ENCODE peak calls at places on chromosomes 12 and 14, in eight cellular contexts. T is brain microvascular endothelial cell; M is cardiac septum; K is D341Med; B is activated CD4-positive, alpha-beta T cell treated with anti-CD3 and anti-CD28 coated beads, Interleukin-2, amount 10 ng/mL, durations not matched to agents 24 days and 14 days; H is HFF-Myc; I is nephron progenitor cell; S is stimulated activated CD4-positive, alpha-beta T cell treated with anti-CD3 and anti-CD28 coated beads, Interleukin-2, amount 100 ng/mL, for 48 hours. J is an unnamed sample.
A peak's percentile ranks its signal among the peaks of the same experiment; 100 is the strongest.

GRCh38 chr14:23147676-23148075 is 28.6 kb upstream of the CEBPE start:
- DNase-seq in I (no peak), B (no peak), M (no peak), S (no peak), H (no peak), T (no peak), K (no peak), J (no peak)

GRCh38 chr14:52790011-52790755 is 1.2 kb downstream of the GNPNAT1 start:
- DNase-seq in H (no peak), M (no peak), S (no peak), B (no peak), T (no peak), I (no peak), K (no peak), J (no peak)

GRCh38 chr12:68823711-68824110 is 15.7 kb downstream of the MDM2 start:
- DNase-seq in S (no peak), B (peak; percentile 45), M (no peak), T (peak; percentile 82), I (no peak), K (no peak), H (no peak), J (no peak)

GRCh38 chr12:93229494-93230310 is 148.0 kb upstream of the NUDT4 start:
- DNase-seq in B (no peak), S (no peak), K (no peak), H (peak; percentile 41), M (no peak), T (peak; percentile 90), I (no peak), J (no peak)

GRCh38 chr12:64665506-64665905 is 55.2 kb downstream of the RASSF3 start:
- DNase-seq in M (peak; percentile 46), B (peak; percentile 83), T (no peak), K (no peak), I (no peak), H (no peak), S (no peak), J (no peak)

GRCh38 chr14:81400202-81400678 is at the start of gene STON2:
- DNase-seq in T (peak; percentile 9), M (no peak), K (no peak), H (no peak), B (peak; percentile 60), S (no peak), I (no peak), J (no peak)

GRCh38 chr12:24615967-24616411 is 332.9 kb downstream of the BCAT1 start:
- DNase-seq in B (no peak), I (no peak), M (no peak), H (no peak), K (no peak), S (no peak), T (peak; percentile 62), J (no peak)

GRCh38 chr14:91333640-91334039 is 84.0 kb downstream of the CCDC88C start:
- DNase-seq in B (no peak), T (no peak), K (no peak), S (no peak), I (no peak), H (no peak), M (no peak), J (no peak)

GRCh38 chr12:113010701-113011100 is 32.4 kb downstream of the OAS2 start:
- DNase-seq in M (no peak), T (no peak), S (no peak), B (no peak), H (no peak), I (no peak), K (no peak), J (no peak)

GRCh38 chr14:93234798-93235197 is 27.7 kb downstream of the UBR7 start:
- DNase-seq in B (no peak), H (no peak), M (no peak), S (no peak), K (no peak), T (peak; percentile 72), I (no peak), J (no peak)

GRCh38 chr14:59126714-59127436 is 61.6 kb upstream of the DAAM1 start:
- DNase-seq in T (peak; percentile 51), B (peak; percentile 75), S (no peak), K (peak; percentile 66), I (peak; percentile 28), M (no peak), H (peak; percentile 38), J (no peak)

GRCh38 chr12:48336564-48336963 is 14.2 kb downstream of the ZNF641 start:
- DNase-seq in I (no peak), K (no peak), M (no peak), B (no peak), S (no peak), T (no peak), H (no peak), J (no peak)

GRCh38 chr12:74170645-74171477 is 366.8 kb upstream of the ATXN7L3B start:
- DNase-seq in M (no peak), K (no peak), I (no peak), H (no peak), T (no peak), S (no peak), B (no peak), J (no peak)

GRCh38 chr12:45343269-45344051 is 127.6 kb downstream of the ANO6 start:
- DNase-seq in S (no peak), M (no peak), K (no peak), H (peak; percentile 32), B (no peak), I (no peak), T (peak; percentile 55), J (no peak)

GRCh38 chr12:28879379-28879778 is 269.7 kb upstream of the FAR2 start:
- DNase-seq in B (no peak), I (no peak), M (no peak), S (no peak), K (no peak), H (no peak), T (no peak), J (no peak)

GRCh38 chr12:49892732-49893317 is 10.9 kb downstream of the FAIM2 start:
- DNase-seq in I (no peak), M (no peak), T (no peak), H (no peak), K (no peak), B (no peak), S (no peak), J (no peak)

GRCh38 chr14:20683896-20684661 is at the start of gene RNASE4:
- DNase-seq in S (peak; percentile 82), H (peak; percentile 82), M (peak; percentile 87), T (peak; percentile 95), B (peak; percentile 94), I (peak; percentile 80), K (peak; percentile 71), J (no peak)

GRCh38 chr14:105271224-105271890 is 23.0 kb downstream of the BTBD6 start:
- DNase-seq in M (no peak), S (no peak), I (no peak), K (no peak), B (no peak), H (no peak), T (no peak), J (no peak)

GRCh38 chr12:93002278-93003054 is 73.4 kb upstream of the EEA1 start:
- DNase-seq in M (no peak), B (no peak), K (peak; percentile 43), I (no peak), T (peak; percentile 87), S (no peak), H (no peak), J (no peak)

GRCh38 chr12:110543252-110543959 is 39.7 kb downstream of the PPTC7 start:
- DNase-seq in I (no peak), B (no peak), M (peak; percentile 77), H (peak; percentile 89), S (no peak), K (no peak), T (peak; percentile 81), J (no peak)

GRCh38 chr12:2765608-2766007 is 29.2 kb upstream of the FKBP4 start:
- DNase-seq in M (no peak), T (no peak), I (no peak), K (no peak), S (no peak), B (no peak), H (no peak), J (no peak)

GRCh38 chr12:48110691-48111315 is 4.9 kb upstream of the SENP1 start:
- DNase-seq in B (no peak), T (no peak), K (no peak), I (no peak), S (no peak), M (no peak), H (no peak), J (no peak)

J was measured in WERI-Rb-1.